ENCODE peak calls at places on chromosomes 2 and 18, in six cellular contexts. V is neuronal stem cell, M is tibial artery, G is NCI-H510A treated with DMSO at 0.1 percent for 48 hours, A is T-helper 9 cell, D is HFFc6. K is an unnamed sample.
A peak's percentile ranks its signal among the peaks of the same experiment; 100 is the strongest.

GRCh38 chr18:75643083-75643482 is 215.6 kb upstream of the SMIM21 start:
- DNase-seq in V (no peak), M (no peak), G (no peak), A (no peak), D (no peak), K (no peak)

GRCh38 chr18:2903006-2903405 is 56.2 kb downstream of the EMILIN2 start:
- DNase-seq in V (no peak), M (peak; percentile 68), G (no peak), A (no peak), D (peak; percentile 39), K (no peak)

GRCh38 chr2:239468491-239469017 is 67.7 kb upstream of the HDAC4 start:
- DNase-seq in V (no peak), M (peak; percentile 5), G (no peak), A (no peak), D (no peak), K (no peak)

GRCh38 chr2:197108758-197109157 is 182.3 kb upstream of the PGAP1 start:
- DNase-seq in V (no peak), M (peak; percentile 70), G (no peak), A (no peak), D (peak; percentile 89), K (peak; percentile 46)

GRCh38 chr18:76402026-76402990 is 92.7 kb downstream of the ZNF516 start:
- DNase-seq in V (no peak), M (no peak), G (no peak), A (no peak), D (no peak), K (no peak)

GRCh38 chr2:118310016-118310877 is 222.0 kb downstream of the INSIG2 start:
- DNase-seq in V (no peak), M (no peak), G (peak; percentile 85), A (peak; percentile 26), D (no peak), K (no peak)

GRCh38 chr2:84713441-84713840 is 167.4 kb downstream of the TRABD2A start:
- DNase-seq in V (no peak), M (no peak), G (no peak), A (no peak), D (peak; percentile 22), K (no peak)

GRCh38 chr18:70046207-70046606 is 98.5 kb upstream of the CD226 start:
- DNase-seq in V (no peak), M (no peak), G (no peak), A (no peak), D (peak; percentile 12), K (no peak)

GRCh38 chr18:72544092-72544886 is at the start of gene CBLN2:
- DNase-seq in V (peak; percentile 72), M (no peak), G (peak; percentile 95), A (no peak), D (peak; percentile 18), K (no peak)

GRCh38 chr2:17106418-17106817 is 411.8 kb downstream of the RAD51AP2 start:
- DNase-seq in V (no peak), M (no peak), G (no peak), A (no peak), D (no peak), K (no peak)

GRCh38 chr2:40130251-40130994 is 321.5 kb downstream of the SLC8A1 start:
- DNase-seq in V (no peak), M (no peak), G (no peak), A (no peak), D (peak; percentile 9), K (no peak)

GRCh38 chr2:3209258-3209657 is 168.4 kb downstream of the EIPR1 start:
- DNase-seq in V (no peak), M (no peak), G (no peak), A (no peak), D (no peak), K (no peak)

GRCh38 chr2:25528173-25528572 is 145.2 kb downstream of the DTNB start:
- DNase-seq in V (no peak), M (no peak), G (no peak), A (no peak), D (peak; percentile 71), K (no peak)

K was measured in thoracic aorta.